ENCODE peak calls at places on chromosomes 7 and 10, in six cellular contexts. R, Z, N, Y, T and B are unnamed samples.
A peak's percentile ranks its signal among the peaks of the same experiment; 100 is the strongest.

GRCh38 chr10:63628526-63629362 is 107.5 kb downstream of the REEP3 start:
- DNase-seq in R (peak; percentile 23), Z (peak; percentile 46), N (no peak), Y (peak; percentile 49), T (peak; percentile 72), B (no peak)

GRCh38 chr7:151795168-151795754 is 81.7 kb downstream of the PRKAG2 start:
- DNase-seq in R (no peak), Z (no peak), N (no peak), Y (no peak), T (no peak), B (no peak)

GRCh38 chr7:120725376-120726039 is 132.4 kb downstream of the TSPAN12 start:
- DNase-seq in R (peak; percentile 16), Z (peak; percentile 38), N (no peak), Y (peak; percentile 43), T (no peak), B (no peak)

GRCh38 chr7:79009647-79010046 is 443.8 kb downstream of the MAGI2 start:
- DNase-seq in R (no peak), Z (no peak), N (no peak), Y (no peak), T (no peak), B (no peak)

GRCh38 chr10:85213493-85213892 is 885.1 kb downstream of the CCSER2 start:
- DNase-seq in R (no peak), Z (no peak), N (no peak), Y (no peak), T (no peak), B (no peak)

GRCh38 chr10:80165173-80165572 is 32.6 kb downstream of the PLAC9 start:
- DNase-seq in R (no peak), Z (no peak), N (no peak), Y (no peak), T (no peak), B (no peak)

GRCh38 chr7:26912351-26912750 is 48.0 kb upstream of the SKAP2 start:
- DNase-seq in R (no peak), Z (no peak), N (no peak), Y (no peak), T (no peak), B (no peak)

GRCh38 chr10:97090644-97091043 is 95.1 kb downstream of the SLIT1 start:
- DNase-seq in R (no peak), Z (no peak), N (no peak), Y (no peak), T (no peak), B (no peak)

GRCh38 chr7:57203161-57203791 is 71.0 kb upstream of the ZNF479 start:
- DNase-seq in R (no peak), Z (peak; percentile 10), N (no peak), Y (no peak), T (no peak), B (no peak)

GRCh38 chr7:83161851-83162401 is 758 bp downstream of the PCLO start:
- DNase-seq in R (no peak), Z (no peak), N (no peak), Y (no peak), T (no peak), B (no peak)

GRCh38 chr10:21479553-21480315 is 45.7 kb downstream of the SKIDA1 start:
- DNase-seq in R (peak; percentile 27), Z (no peak), N (no peak), Y (no peak), T (no peak), B (no peak)

GRCh38 chr7:17099083-17099973 is 199.1 kb upstream of the AHR start:
- DNase-seq in R (peak; percentile 98), Z (no peak), N (no peak), Y (peak; percentile 69), T (no peak), B (no peak)

GRCh38 chr7:139783647-139784385 is 6.0 kb upstream of the HIPK2 start:
- DNase-seq in R (no peak), Z (no peak), N (no peak), Y (no peak), T (no peak), B (no peak)

DNA sequence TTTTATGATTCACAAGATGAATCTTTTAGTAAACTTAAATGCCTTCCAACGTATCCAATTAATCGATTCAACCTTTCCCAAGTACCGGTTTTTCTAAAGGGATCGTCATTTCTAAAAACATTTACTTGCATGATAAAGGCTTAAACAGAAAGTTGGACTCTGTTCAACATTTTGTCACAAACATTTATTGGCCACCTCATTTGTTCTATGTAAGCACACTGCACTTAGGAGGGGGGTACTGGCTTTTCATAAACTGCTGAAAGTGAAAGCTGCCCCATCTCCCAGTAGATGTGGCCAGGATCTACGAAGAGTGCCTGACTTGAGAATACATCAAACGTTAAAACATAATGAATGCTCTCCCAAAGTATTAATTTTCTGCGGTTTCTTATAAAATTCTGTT is 37.3 kb upstream of the LAMB4 start:
- DNase-seq in R (no peak), Z (no peak), N (no peak), Y (no peak), T (no peak), B (no peak)
- TF ChIP-seq ZNF274 in R (no peak), Z (no peak), N (no peak), Y (no peak), T (no peak), B (no peak)

DNA sequence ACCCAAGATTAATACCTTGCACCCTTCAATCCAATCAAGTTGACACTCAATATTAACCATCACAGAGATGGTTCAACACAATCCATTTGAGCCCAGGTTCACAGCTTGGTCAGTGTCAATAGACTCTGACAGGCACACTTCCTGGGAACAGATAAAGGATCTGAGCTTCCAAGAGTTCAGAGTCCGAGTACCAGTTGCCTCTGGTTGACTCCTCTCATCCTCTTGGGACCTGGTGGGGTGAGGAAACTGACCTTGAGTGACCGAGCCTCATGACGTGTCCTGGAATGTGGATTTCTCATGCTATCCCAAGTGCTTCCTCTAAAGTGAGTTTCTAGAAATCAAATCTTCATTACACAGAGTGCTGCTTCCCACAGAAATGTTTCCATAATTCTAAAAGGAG is 162.0 kb downstream of the CYP26A1 start:
- DNase-seq in R (peak; percentile 89), Z (no peak), N (no peak), Y (no peak), T (no peak), B (no peak)
- TF ChIP-seq ZNF274 in R (no peak), Z (no peak), N (no peak), Y (no peak), T (no peak), B (no peak)

GRCh38 chr7:50792342-50793114 is 9.8 kb upstream of the GRB10 start:
- DNase-seq in R (no peak), Z (peak; percentile 82), N (no peak), Y (no peak), T (no peak), B (no peak)
- TF ChIP-seq ZNF274 in R (no peak), Z (no peak), N (no peak), Y (no peak), T (no peak), B (no peak)

GRCh38 chr10:78953124-78954008 is 115.4 kb upstream of the ZMIZ1 start:
- DNase-seq in R (no peak), Z (peak; percentile 47), N (no peak), Y (no peak), T (peak; percentile 25), B (no peak)

GRCh38 chr10:78956391-78956790 is 112.4 kb upstream of the ZMIZ1 start:
- DNase-seq in R (no peak), Z (no peak), N (no peak), Y (no peak), T (no peak), B (no peak)

GRCh38 chr10:78955206-78955605 is 113.6 kb upstream of the ZMIZ1 start:
- DNase-seq in R (no peak), Z (no peak), N (no peak), Y (no peak), T (no peak), B (no peak)

GRCh38 chr10:78954009-78954297 is 114.8 kb upstream of the ZMIZ1 start:
- DNase-seq in R (no peak), Z (no peak), N (no peak), Y (no peak), T (no peak), B (no peak)

DNA sequence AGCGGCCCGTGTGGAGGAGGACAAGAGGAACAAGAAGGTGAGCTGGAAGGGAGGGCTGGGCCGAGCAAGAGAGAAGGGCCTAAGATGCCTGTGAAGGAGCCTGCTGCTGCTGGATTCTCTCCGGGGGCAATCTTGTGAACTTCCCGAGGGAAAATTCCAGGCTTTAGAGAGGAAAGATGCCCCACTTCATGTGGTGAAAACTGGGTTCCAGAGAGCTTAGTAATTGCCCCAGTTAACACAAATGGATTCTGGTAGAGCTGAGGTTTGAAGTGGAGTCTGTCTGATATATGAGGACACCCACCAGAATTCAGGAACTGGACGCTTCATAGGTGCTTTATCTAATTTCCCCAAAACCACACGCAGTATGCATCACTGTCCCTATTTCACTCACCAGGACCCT is 114.1 kb upstream of the ZMIZ1 start:
- DNase-seq in R (no peak), Z (no peak), N (no peak), Y (no peak), T (no peak), B (no peak)
- TF ChIP-seq ZNF274 in R (no peak), Z (no peak), N (no peak), Y (no peak), T (no peak), B (no peak)

GRCh38 chr10:77667426-77668324 is 30.1 kb upstream of the KCNMA1 start:
- DNase-seq in R (no peak), Z (no peak), N (no peak), Y (no peak), T (peak; percentile 77), B (no peak)

GRCh38 chr10:77664018-77664417 is 26.4 kb upstream of the KCNMA1 start:
- DNase-seq in R (no peak), Z (no peak), N (no peak), Y (no peak), T (no peak), B (no peak)

GRCh38 chr10:77669892-77670291 is 32.3 kb upstream of the KCNMA1 start:
- DNase-seq in R (no peak), Z (no peak), N (no peak), Y (no peak), T (no peak), B (no peak)

GRCh38 chr10:77670817-77671443 is 33.3 kb upstream of the KCNMA1 start:
- DNase-seq in R (no peak), Z (no peak), N (peak; percentile 38), Y (no peak), T (no peak), B (no peak)

DNA sequence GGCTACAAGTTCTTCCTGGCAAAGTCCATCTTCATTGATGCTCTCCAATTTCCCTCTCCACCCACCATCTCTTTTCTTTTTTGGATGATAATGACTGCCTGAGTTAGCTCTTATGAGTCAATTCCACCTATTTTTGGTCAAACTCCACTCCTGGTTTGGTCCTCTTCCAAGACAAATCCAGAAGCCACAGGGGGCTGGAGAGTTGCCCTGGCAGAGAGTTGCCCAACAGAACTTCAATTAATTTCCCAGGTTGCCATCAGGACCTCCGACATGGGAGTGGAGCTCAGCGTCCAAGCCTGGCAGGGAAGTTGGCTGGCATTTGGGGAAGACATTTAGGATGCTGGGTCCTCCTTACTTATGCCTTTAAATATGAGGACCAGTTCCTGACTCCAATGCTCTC is 29.2 kb upstream of the KCNMA1 start:
- DNase-seq in R (no peak), Z (no peak), N (no peak), Y (no peak), T (no peak), B (no peak)
- TF ChIP-seq ZNF274 in R (no peak), Z (no peak), N (no peak), Y (no peak), T (no peak), B (no peak)

DNA sequence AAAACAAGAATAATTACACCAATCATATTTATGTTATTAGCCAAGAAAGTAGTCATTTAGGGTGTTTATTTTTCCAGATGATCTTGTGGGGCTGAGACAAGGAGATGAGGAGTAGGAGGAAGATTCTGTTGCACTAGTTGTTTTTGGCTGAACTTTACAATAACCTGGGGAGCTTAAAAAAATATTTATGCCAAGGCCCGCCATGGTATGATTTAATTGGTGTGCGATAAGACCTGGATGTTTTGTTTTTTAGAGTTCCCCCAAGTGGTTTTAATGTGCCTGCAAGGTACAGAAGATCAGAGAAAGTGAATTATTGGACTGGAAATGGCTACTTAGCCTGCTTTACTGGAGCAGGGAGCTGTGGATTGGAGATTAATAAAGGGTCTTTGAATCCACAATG is 7.1 kb upstream of the ZNF282 start:
- DNase-seq in R (no peak), Z (no peak), N (no peak), Y (no peak), T (no peak), B (no peak)
- TF ChIP-seq ZNF274 in R (no peak), Z (no peak), N (no peak), Y (no peak), T (no peak), B (no peak)